ENCODE peak calls at places on chromosomes 7 and 10, in seven cellular contexts. R is A549; U is pons; N is astrocyte of the hippocampus; J is activated CD4-positive, alpha-beta T cell treated with anti-CD3 and anti-CD28 coated beads for 24 hours; O is stimulated activated CD4-positive, alpha-beta T cell treated with anti-CD3 and anti-CD28 coated beads, Interleukin-2, amount 100 ng/mL, for 48 hours; M is stomach. Q is an unnamed sample.

GRCh38 chr7:136086712-136087111 is 109.6 kb upstream of the MTPN start:
- DNase-seq in R (peak; percentile 65), U (peak; percentile 98), N (peak; percentile 90), J (no peak), O (no peak), M (peak; percentile 44), Q (peak; percentile 70)

GRCh38 chr10:26095781-26096180 is 120.8 kb upstream of the GAD2 start:
- DNase-seq in R (no peak), U (no peak), N (no peak), J (no peak), O (no peak), M (no peak), Q (no peak)

GRCh38 chr10:30820282-30820991 is 190.9 kb upstream of the LYZL2 start:
- DNase-seq in R (no peak), U (no peak), N (peak; percentile 85), J (no peak), O (no peak), M (no peak), Q (peak; percentile 67)

GRCh38 chr10:51700228-51700835 is 937 bp upstream of the CSTF2T start:
- DNase-seq in R (no peak), U (peak; percentile 45), N (peak; percentile 19), J (no peak), O (no peak), M (peak; percentile 40), Q (no peak)

GRCh38 chr7:46937826-46938225 is 644.1 kb downstream of the TNS3 start:
- DNase-seq in R (no peak), U (no peak), N (no peak), J (no peak), O (no peak), M (no peak), Q (no peak)

GRCh38 chr10:117720931-117721826 is 178.6 kb downstream of the EMX2 start:
- DNase-seq in R (no peak), U (no peak), N (peak; percentile 33), J (no peak), O (no peak), M (no peak), Q (no peak)

GRCh38 chr7:65731562-65732035 is 141.3 kb upstream of the VKORC1L1 start:
- DNase-seq in R (no peak), U (no peak), N (peak; percentile 70), J (no peak), O (no peak), M (peak; percentile 37), Q (no peak)

GRCh38 chr10:129909080-129909479 is 55.0 kb downstream of the EBF3 start:
- DNase-seq in R (no peak), U (no peak), N (no peak), J (no peak), O (no peak), M (no peak), Q (no peak)

GRCh38 chr10:73877533-73878160 is 3.3 kb upstream of the CAMK2G start:
- DNase-seq in R (no peak), U (no peak), N (no peak), J (no peak), O (no peak), M (no peak), Q (no peak)

GRCh38 chr7:158541330-158542010 is 46.2 kb downstream of the PTPRN2 start:
- DNase-seq in R (no peak), U (peak; percentile 62), N (no peak), J (no peak), O (no peak), M (no peak), Q (no peak)

GRCh38 chr10:66924674-66925345 is 1.0 kb upstream of the LRRTM3 start:
- DNase-seq in R (no peak), U (no peak), N (no peak), J (no peak), O (no peak), M (no peak), Q (no peak)

GRCh38 chr10:48245977-48246376 is 28.5 kb downstream of the FRMPD2 start:
- DNase-seq in R (no peak), U (no peak), N (no peak), J (no peak), O (no peak), M (no peak), Q (no peak)

GRCh38 chr7:13725591-13725990 is 263.9 kb downstream of the ETV1 start:
- DNase-seq in R (no peak), U (no peak), N (no peak), J (no peak), O (no peak), M (no peak), Q (no peak)

GRCh38 chr10:13322615-13323148 is 22.8 kb upstream of the PHYH start:
- DNase-seq in R (no peak), U (no peak), N (no peak), J (no peak), O (no peak), M (no peak), Q (no peak)

GRCh38 chr7:106895246-106895864 is 30.3 kb downstream of the PIK3CG start:
- DNase-seq in R (no peak), U (no peak), N (peak; percentile 2), J (no peak), O (no peak), M (no peak), Q (no peak)

GRCh38 chr7:117041822-117042221 is 88.5 kb downstream of the ST7 start:
- DNase-seq in R (no peak), U (no peak), N (no peak), J (no peak), O (no peak), M (no peak), Q (no peak)

GRCh38 chr10:122116331-122116730 is 127.4 kb downstream of the TACC2 start:
- DNase-seq in R (no peak), U (no peak), N (peak; percentile 20), J (no peak), O (no peak), M (no peak), Q (no peak)

GRCh38 chr7:130974794-130975193 is 240.8 kb upstream of the KLF14 start:
- DNase-seq in R (no peak), U (no peak), N (no peak), J (no peak), O (no peak), M (no peak), Q (no peak)

GRCh38 chr10:99975106-99975829 is 34.5 kb downstream of the DNMBP start:
- DNase-seq in R (no peak), U (no peak), N (no peak), J (no peak), O (no peak), M (no peak), Q (no peak)

GRCh38 chr10:84715911-84716310 is 387.5 kb downstream of the CCSER2 start:
- DNase-seq in R (peak; percentile 10), U (peak; percentile 6), N (peak; percentile 51), J (no peak), O (no peak), M (no peak), Q (no peak)

GRCh38 chr10:88989824-88990527 is 622 bp upstream of the FAS start:
- DNase-seq in R (no peak), U (no peak), N (peak; percentile 50), J (no peak), O (no peak), M (peak; percentile 26), Q (peak; percentile 82)

GRCh38 chr7:118429141-118429540 is 204.6 kb downstream of the ANKRD7 start:
- DNase-seq in R (no peak), U (no peak), N (peak; percentile 4), J (no peak), O (no peak), M (no peak), Q (no peak)

GRCh38 chr7:55574062-55574717 is 1.9 kb upstream of the VOPP1 start:
- DNase-seq in R (no peak), U (no peak), N (peak; percentile 53), J (no peak), O (no peak), M (no peak), Q (no peak)

GRCh38 chr7:157337316-157338149 is 729 bp downstream of the DNAJB6 start:
- DNase-seq in R (no peak), U (peak; percentile 43), N (peak; percentile 78), J (peak; percentile 60), O (peak; percentile 59), M (peak; percentile 76), Q (no peak)

GRCh38 chr10:48389272-48389671 is 82.8 kb downstream of the MAPK8 start:
- DNase-seq in R (no peak), U (no peak), N (no peak), J (no peak), O (no peak), M (no peak), Q (no peak)

GRCh38 chr7:109376576-109376975 is 806.9 kb downstream of the DNAJB9 start:
- DNase-seq in R (no peak), U (no peak), N (no peak), J (no peak), O (no peak), M (no peak), Q (no peak)

GRCh38 chr7:139620676-139621344 is 97.3 kb downstream of the CLEC2L start:
- DNase-seq in R (peak; percentile 65), U (no peak), N (peak; percentile 36), J (peak; percentile 59), O (peak; percentile 64), M (peak; percentile 44), Q (no peak)

GRCh38 chr10:68106656-68107055 is 2.6 kb upstream of the MYPN start:
- DNase-seq in R (no peak), U (no peak), N (peak; percentile 85), J (no peak), O (no peak), M (no peak), Q (peak; percentile 90)

GRCh38 chr10:101228682-101229274 is 485 bp downstream of the LBX1 start:
- DNase-seq in R (peak; percentile 60), U (no peak), N (peak; percentile 16), J (no peak), O (no peak), M (no peak), Q (no peak)

GRCh38 chr10:96987842-96988175 is 155.7 kb downstream of the LCOR start:
- DNase-seq in R (no peak), U (no peak), N (peak; percentile 20), J (no peak), O (no peak), M (no peak), Q (peak; percentile 14)

GRCh38 chr10:34254596-34254995 is 560.5 kb downstream of the PARD3 start:
- DNase-seq in R (peak; percentile 48), U (no peak), N (peak; percentile 86), J (no peak), O (no peak), M (no peak), Q (no peak)

GRCh38 chr7:79615871-79616640 is 162.6 kb upstream of the MAGI2 start:
- DNase-seq in R (no peak), U (no peak), N (no peak), J (no peak), O (no peak), M (no peak), Q (no peak)

GRCh38 chr7:66213637-66214036 is 8.5 kb downstream of the TPST1 start:
- DNase-seq in R (no peak), U (no peak), N (no peak), J (no peak), O (no peak), M (no peak), Q (no peak)

GRCh38 chr10:57664815-57665214 is 602.9 kb downstream of the IPMK start:
- DNase-seq in R (no peak), U (no peak), N (peak; percentile 20), J (no peak), O (no peak), M (no peak), Q (no peak)

GRCh38 chr10:23106508-23106907 is 11.1 kb downstream of the MSRB2 start:
- DNase-seq in R (no peak), U (no peak), N (no peak), J (no peak), O (no peak), M (no peak), Q (no peak)

GRCh38 chr7:96837583-96837982 is 127.9 kb upstream of the SEM1 start:
- DNase-seq in R (no peak), U (no peak), N (no peak), J (no peak), O (no peak), M (no peak), Q (no peak)

Q was measured in AG09309.